ENCODE peak calls at places on chromosomes 16 and 17, in eight cellular contexts. T, F, E, D, H, K, R and A are unnamed samples.
A peak's percentile ranks its signal among the peaks of the same experiment; 100 is the strongest.

GRCh38 chr16:55367796-55368195 is 43.8 kb downstream of the IRX6 start:
- DNase-seq in T (no peak), F (no peak), E (no peak), D (no peak), H (no peak), K (peak; percentile 56), R (peak; percentile 10), A (no peak)

GRCh38 chr17:80125656-80126448 is 21.1 kb downstream of the EIF4A3 start:
- DNase-seq in T (no peak), F (no peak), E (peak; percentile 85), D (no peak), H (no peak), K (peak; percentile 88), R (peak; percentile 93), A (no peak)

GRCh38 chr17:4854181-4854681 is 21.1 kb downstream of the MINK1 start:
- DNase-seq in T (no peak), F (no peak), E (no peak), D (no peak), H (no peak), K (peak; percentile 44), R (no peak), A (peak; percentile 20)

GRCh38 chr16:85536073-85536410 is 77.1 kb upstream of the GSE1 start:
- DNase-seq in T (peak; percentile 79), F (no peak), E (no peak), D (no peak), H (no peak), K (no peak), R (peak; percentile 57), A (no peak)

GRCh38 chr16:49596119-49596518 is 222.5 kb downstream of the C16orf78 start:
- DNase-seq in T (peak; percentile 22), F (no peak), E (peak; percentile 36), D (peak; percentile 16), H (no peak), K (peak; percentile 10), R (peak; percentile 59), A (peak; percentile 34)

GRCh38 chr16:27364493-27365141 is 37.4 kb upstream of the IL21R start:
- DNase-seq in T (no peak), F (no peak), E (no peak), D (no peak), H (no peak), K (no peak), R (no peak), A (peak; percentile 41)

GRCh38 chr16:2779978-2780898 is 3.2 kb upstream of the ELOB start:
- DNase-seq in T (no peak), F (peak; percentile 7), E (no peak), D (peak; percentile 30), H (no peak), K (no peak), R (no peak), A (no peak)

GRCh38 chr17:30413109-30413508 is 34.4 kb downstream of the CPD start:
- DNase-seq in T (no peak), F (no peak), E (no peak), D (no peak), H (no peak), K (peak; percentile 10), R (no peak), A (no peak)

GRCh38 chr16:80792031-80792430 is 12.4 kb downstream of the CDYL2 start:
- DNase-seq in T (no peak), F (no peak), E (peak; percentile 6), D (no peak), H (no peak), K (no peak), R (peak; percentile 62), A (no peak)

GRCh38 chr17:28384281-28385036 is 13.0 kb downstream of the SARM1 start:
- DNase-seq in T (peak; percentile 36), F (no peak), E (no peak), D (peak; percentile 75), H (peak; percentile 47), K (no peak), R (no peak), A (no peak)

GRCh38 chr16:67841816-67842508 is at the start of gene THAP11:
- DNase-seq in T (peak; percentile 95), F (peak; percentile 96), E (peak; percentile 94), D (peak; percentile 97), H (peak; percentile 92), K (peak; percentile 79), R (peak; percentile 96), A (peak; percentile 96)

GRCh38 chr17:40548491-40548981 is 16.7 kb downstream of the CCR7 start:
- DNase-seq in T (no peak), F (no peak), E (no peak), D (peak; percentile 25), H (no peak), K (no peak), R (no peak), A (no peak)

GRCh38 chr16:65945485-65945884 is 421.0 kb upstream of the CDH5 start:
- DNase-seq in T (no peak), F (no peak), E (no peak), D (no peak), H (no peak), K (no peak), R (no peak), A (no peak)

GRCh38 chr17:69551212-69552010 is 136.9 kb downstream of the MAP2K6 start:
- DNase-seq in T (no peak), F (no peak), E (peak; percentile 17), D (no peak), H (no peak), K (peak; percentile 32), R (no peak), A (no peak)

GRCh38 chr17:56824503-56824902 is 9.2 kb downstream of the C17orf67 start:
- DNase-seq in T (no peak), F (no peak), E (no peak), D (no peak), H (no peak), K (no peak), R (no peak), A (no peak)

GRCh38 chr17:12709063-12709462 is 43.4 kb downstream of the MYOCD start:
- DNase-seq in T (no peak), F (no peak), E (no peak), D (no peak), H (no peak), K (peak; percentile 24), R (no peak), A (no peak)

DNA sequence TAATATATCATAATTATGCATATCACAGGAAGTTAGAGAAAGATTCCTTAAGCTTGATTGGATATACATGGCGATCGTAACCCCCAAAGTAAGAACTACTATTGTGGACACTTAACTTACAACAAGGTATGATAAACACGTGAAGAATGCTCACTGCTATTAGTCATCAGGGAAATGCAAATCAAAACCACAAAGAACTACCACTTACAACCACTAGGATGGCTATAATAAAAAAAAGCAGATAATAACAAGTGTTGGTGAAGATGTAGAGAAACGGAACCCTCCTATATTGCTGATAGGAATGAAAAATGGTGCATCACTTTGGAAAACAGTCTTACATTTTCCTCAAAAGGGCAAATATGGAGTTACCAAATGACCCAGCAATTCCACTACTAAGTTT is 265.9 kb downstream of the SLC39A11 start:
- DNase-seq in T (no peak), F (no peak), E (peak; percentile 4), D (no peak), H (no peak), K (peak; percentile 47), R (peak; percentile 24), A (no peak)
- TF ChIP-seq CTCF in T (no peak), F (no peak), E (no peak), D (peak; percentile 30), H (no peak), K (peak; percentile 25), R (no peak), A (no peak)

GRCh38 chr17:55296171-55296695 is 31.5 kb downstream of the HLF start:
- DNase-seq in T (no peak), F (no peak), E (no peak), D (no peak), H (no peak), K (no peak), R (no peak), A (no peak)
- TF ChIP-seq CTCF in T (no peak), F (no peak), E (no peak), D (no peak), H (no peak), K (no peak), R (no peak), A (no peak)

GRCh38 chr17:59366040-59366757 is 34.7 kb downstream of the YPEL2 start:
- DNase-seq in T (no peak), F (no peak), E (no peak), D (peak; percentile 95), H (no peak), K (peak; percentile 49), R (no peak), A (no peak)
- TF ChIP-seq CTCF in T (no peak), F (no peak), E (no peak), D (peak; percentile 19), H (no peak), K (no peak), R (no peak), A (no peak)

GRCh38 chr17:8160224-8160577 is 2.5 kb downstream of the VAMP2 start:
- DNase-seq in T (no peak), F (no peak), E (no peak), D (no peak), H (no peak), K (no peak), R (no peak), A (no peak)

GRCh38 chr17:8160741-8161221 is 2.0 kb downstream of the VAMP2 start:
- DNase-seq in T (no peak), F (no peak), E (no peak), D (no peak), H (no peak), K (no peak), R (no peak), A (no peak)

GRCh38 chr17:8159459-8160223 is 3.1 kb downstream of the VAMP2 start:
- DNase-seq in T (no peak), F (no peak), E (no peak), D (no peak), H (no peak), K (no peak), R (no peak), A (no peak)

GRCh38 chr17:8158267-8159031 is 4.3 kb downstream of the VAMP2 start:
- DNase-seq in T (peak; percentile 93), F (peak; percentile 91), E (peak; percentile 92), D (peak; percentile 95), H (peak; percentile 87), K (peak; percentile 48), R (peak; percentile 94), A (peak; percentile 91)

DNA sequence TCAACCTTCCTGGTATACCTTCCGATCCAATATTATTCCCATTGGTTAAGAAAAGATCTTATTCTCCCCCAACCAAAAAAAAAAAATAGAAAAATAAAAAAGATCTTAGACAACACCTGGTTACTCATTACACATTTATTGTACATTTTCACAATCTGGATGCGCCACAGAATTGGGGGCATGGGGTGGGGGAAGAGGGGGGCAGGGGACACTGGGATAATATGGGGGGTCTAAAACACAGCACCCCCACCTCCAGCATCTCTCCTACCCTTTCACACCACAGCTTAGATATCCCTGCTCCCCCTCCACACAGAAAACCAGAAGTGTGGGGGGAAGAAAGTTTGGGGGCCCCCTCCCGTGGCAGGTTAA is 3.7 kb downstream of the VAMP2 start:
- DNase-seq in T (no peak), F (no peak), E (no peak), D (no peak), H (no peak), K (no peak), R (no peak), A (no peak)
- TF ChIP-seq CTCF in T (no peak), F (no peak), E (no peak), D (no peak), H (peak; percentile 12), K (no peak), R (no peak), A (no peak)

DNA sequence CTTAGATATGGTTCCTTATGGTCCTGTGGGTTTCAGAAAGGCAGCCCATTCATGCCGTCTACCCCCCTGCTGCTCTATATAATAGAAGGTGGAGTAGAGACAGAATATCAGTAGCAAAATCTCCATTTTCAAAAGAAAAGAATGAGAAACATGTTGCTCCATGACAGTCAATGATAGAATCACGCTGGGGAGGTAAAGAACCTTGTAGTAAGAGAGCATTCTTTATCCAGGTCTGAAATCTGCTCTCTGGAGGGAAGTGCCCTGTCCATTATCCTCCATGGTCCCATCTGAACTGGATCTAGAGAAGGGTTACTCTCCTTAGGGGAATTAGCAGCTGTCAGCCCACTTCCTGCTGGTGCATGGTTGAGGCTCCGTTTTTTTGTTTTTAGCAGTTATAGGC is 272.8 kb downstream of the WWOX start:
- DNase-seq in T (no peak), F (no peak), E (no peak), D (no peak), H (no peak), K (no peak), R (no peak), A (no peak)
- TF ChIP-seq CTCF in T (no peak), F (no peak), E (no peak), D (no peak), H (no peak), K (no peak), R (no peak), A (no peak)